ENCODE peak calls at places on chromosomes 5 and 9, in six cellular contexts. V, X, M, L, W and A are unnamed samples.

GRCh38 chr5:20286512-20286911 is 298.5 kb upstream of the CDH18 start:
- DNase-seq in V (no peak), X (no peak), M (peak; percentile 58), L (no peak), W (no peak), A (peak; percentile 22)

GRCh38 chr9:129714393-129715051 is 38.3 kb downstream of the PTGES start:
- DNase-seq in V (no peak), X (no peak), M (no peak), L (no peak), W (no peak), A (no peak)

GRCh38 chr9:81826541-81826906 is 101.7 kb upstream of the SPATA31D4 start:
- DNase-seq in V (no peak), X (no peak), M (peak; percentile 35), L (no peak), W (no peak), A (no peak)

GRCh38 chr9:89746385-89747116 is 141.7 kb downstream of the GADD45G start:
- DNase-seq in V (no peak), X (no peak), M (no peak), L (no peak), W (no peak), A (no peak)

GRCh38 chr9:30774326-30774725 is 1610.1 kb upstream of the ACO1 start:
- DNase-seq in V (no peak), X (peak; percentile 16), M (no peak), L (no peak), W (peak; percentile 28), A (no peak)

GRCh38 chr5:17305964-17306725 is 88.7 kb downstream of the BASP1 start:
- DNase-seq in V (no peak), X (peak; percentile 49), M (peak; percentile 84), L (no peak), W (peak; percentile 9), A (peak; percentile 99)

GRCh38 chr9:108417726-108418125 is 438.1 kb downstream of the ACTL7B start:
- DNase-seq in V (no peak), X (no peak), M (no peak), L (no peak), W (no peak), A (no peak)

GRCh38 chr5:151679421-151680155 is 7.1 kb downstream of the SPARC start:
- DNase-seq in V (no peak), X (no peak), M (no peak), L (no peak), W (no peak), A (no peak)

GRCh38 chr5:159764283-159764927 is 151.9 kb upstream of the ADRA1B start:
- DNase-seq in V (no peak), X (no peak), M (peak; percentile 94), L (no peak), W (no peak), A (no peak)

GRCh38 chr5:77292026-77292757 is 81.7 kb downstream of the PDE8B start:
- DNase-seq in V (no peak), X (no peak), M (peak; percentile 68), L (no peak), W (no peak), A (no peak)

GRCh38 chr5:62824936-62825335 is 246.3 kb downstream of the LRRC70 start:
- DNase-seq in V (no peak), X (no peak), M (no peak), L (no peak), W (no peak), A (no peak)

GRCh38 chr5:62829241-62829986 is 250.8 kb downstream of the LRRC70 start:
- DNase-seq in V (no peak), X (no peak), M (no peak), L (no peak), W (no peak), A (no peak)

GRCh38 chr5:62825623-62826220 is 247.1 kb downstream of the LRRC70 start:
- DNase-seq in V (no peak), X (no peak), M (no peak), L (no peak), W (no peak), A (no peak)

GRCh38 chr5:62828757-62829156 is 250.1 kb downstream of the LRRC70 start:
- DNase-seq in V (no peak), X (no peak), M (no peak), L (no peak), W (no peak), A (no peak)
- TF ChIP-seq BHLHE40 in V (no peak), X (no peak), M (no peak), L (no peak), W (no peak), A (no peak)

DNA sequence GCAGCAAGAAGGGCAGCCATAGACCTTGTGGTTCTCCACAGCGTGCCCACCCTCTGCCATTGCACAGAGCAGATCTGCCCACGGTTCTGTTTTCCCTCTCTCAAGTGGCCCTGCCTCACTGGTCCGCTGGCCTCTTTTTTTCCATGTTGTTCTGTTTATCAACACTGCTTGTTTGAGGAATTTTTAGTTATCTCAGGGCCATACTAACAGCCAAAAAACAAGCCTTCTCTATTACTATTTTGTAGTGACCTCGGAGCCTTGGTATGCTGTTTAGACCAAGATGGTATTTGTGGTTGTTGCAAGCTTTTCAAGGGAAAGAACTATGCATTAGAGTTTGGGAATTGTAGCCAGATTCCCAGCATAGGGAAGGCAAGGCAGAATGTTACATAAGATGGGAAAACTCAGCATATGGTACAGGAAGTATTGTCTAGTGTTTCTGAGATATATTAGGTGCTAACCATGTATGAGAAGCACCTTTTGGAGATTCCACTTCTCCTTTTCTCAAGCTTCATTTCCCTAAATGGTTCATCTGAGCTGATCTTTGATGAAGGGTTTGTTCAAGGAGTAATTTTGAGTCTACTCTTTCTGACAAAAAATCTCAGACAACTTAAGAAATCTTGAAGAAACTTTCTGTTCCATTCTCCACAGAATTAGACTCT is 54.3 kb downstream of the NUP214 start:
- DNase-seq in V (peak; percentile 28), X (no peak), M (peak; percentile 95), L (no peak), W (no peak), A (no peak)
- TF ChIP-seq BHLHE40 in V (no peak), X (no peak), M (no peak), L (no peak), W (no peak), A (no peak)

DNA sequence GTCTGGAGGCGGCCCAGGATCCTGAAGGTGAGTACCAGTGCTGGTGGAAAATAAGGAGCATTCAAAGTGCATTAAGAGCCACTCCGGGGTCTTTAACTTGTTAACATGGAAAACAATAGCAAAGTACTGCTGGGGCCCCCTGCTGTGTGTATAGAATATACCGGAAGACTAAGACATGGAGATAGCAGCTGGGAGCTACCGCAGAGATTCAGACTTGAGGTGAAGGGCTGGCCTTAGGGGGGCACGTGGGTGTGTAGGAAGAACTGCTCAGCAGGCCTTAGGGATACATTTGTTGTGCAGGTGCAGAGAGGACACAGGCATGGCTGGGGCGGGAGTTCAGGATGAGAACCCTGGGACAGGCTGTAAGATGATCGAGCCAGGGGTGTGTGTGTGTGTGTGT is 1.2 kb upstream of the DMRT1 start:
- DNase-seq in V (no peak), X (no peak), M (no peak), L (no peak), W (no peak), A (no peak)
- TF ChIP-seq BHLHE40 in V (no peak), X (no peak), M (no peak), L (no peak), W (no peak), A (no peak)

GRCh38 chr5:141298376-141298775 is 5.5 kb downstream of the SLC25A2 start:
- DNase-seq in V (no peak), X (no peak), M (no peak), L (no peak), W (no peak), A (no peak)
- TF ChIP-seq BHLHE40 in V (no peak), X (no peak), M (no peak), L (no peak), W (no peak), A (no peak)

GRCh38 chr5:50856720-50857119 is 190.3 kb downstream of the PARP8 start:
- DNase-seq in V (peak; percentile 20), X (no peak), M (no peak), L (no peak), W (no peak), A (no peak)
- TF ChIP-seq BHLHE40 in V (peak; percentile 10), X (no peak), M (no peak), L (no peak), W (no peak), A (no peak)

GRCh38 chr9:93636172-93636661 is 59.8 kb downstream of the PHF2 start:
- DNase-seq in V (no peak), X (no peak), M (no peak), L (no peak), W (no peak), A (no peak)
- TF ChIP-seq BHLHE40 in V (no peak), X (no peak), M (no peak), L (no peak), W (no peak), A (no peak)

GRCh38 chr5:10140195-10140973 is 109.3 kb downstream of the ATPSCKMT start:
- DNase-seq in V (no peak), X (no peak), M (peak; percentile 7), L (no peak), W (peak; percentile 35), A (peak; percentile 25)
- TF ChIP-seq BHLHE40 in V (no peak), X (no peak), M (no peak), L (no peak), W (no peak), A (no peak)

DNA sequence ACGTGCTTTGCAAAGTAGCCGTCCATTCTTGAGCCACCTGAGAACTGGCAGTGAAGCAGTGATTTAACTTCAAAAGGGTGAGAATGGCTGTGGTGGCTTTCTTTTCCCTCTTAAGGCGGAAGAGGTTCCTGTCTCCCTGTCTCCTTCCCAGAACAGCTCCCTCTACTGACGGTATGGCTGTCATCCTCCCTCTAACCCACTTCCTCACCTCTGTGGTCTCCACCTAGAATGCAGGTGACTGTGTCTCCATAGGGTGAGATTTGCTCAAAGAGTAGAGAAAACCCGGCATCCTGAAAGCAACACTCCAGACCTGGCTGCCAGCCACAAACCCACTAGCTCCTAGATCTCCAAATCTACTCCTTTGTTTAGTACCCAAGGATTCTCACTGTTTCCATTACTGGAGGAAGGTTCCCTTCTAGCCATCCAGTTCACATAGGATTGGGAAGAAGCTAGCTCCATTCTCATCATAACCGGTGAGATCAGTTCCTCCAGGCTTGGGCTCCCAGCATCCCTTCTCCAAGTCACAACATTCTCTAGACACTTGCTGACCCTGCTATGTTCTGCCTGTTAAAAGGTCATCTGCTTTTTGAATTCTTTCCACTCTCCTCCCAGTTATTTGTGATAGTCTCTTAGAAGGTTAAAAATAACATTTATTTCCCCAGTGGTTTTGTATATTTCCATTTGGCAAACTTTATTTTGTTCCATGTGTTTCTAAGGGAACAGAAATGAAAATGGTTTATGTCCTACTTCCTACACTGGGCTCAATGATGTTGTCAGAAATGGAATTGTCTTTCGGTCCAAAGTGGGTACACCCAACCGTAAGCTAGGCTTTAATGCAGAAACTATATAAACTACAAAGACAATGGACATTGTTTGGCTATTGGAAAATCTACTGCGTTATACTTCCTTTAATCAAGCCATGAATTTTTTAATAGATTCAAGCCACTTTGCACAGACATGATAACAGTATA is 269.4 kb downstream of the CWC27 start:
- DNase-seq in V (no peak), X (peak; percentile 59), M (no peak), L (peak; percentile 34), W (peak; percentile 39), A (peak; percentile 62)
- TF ChIP-seq BHLHE40 in V (no peak), X (no peak), M (no peak), L (no peak), W (no peak), A (no peak)

DNA sequence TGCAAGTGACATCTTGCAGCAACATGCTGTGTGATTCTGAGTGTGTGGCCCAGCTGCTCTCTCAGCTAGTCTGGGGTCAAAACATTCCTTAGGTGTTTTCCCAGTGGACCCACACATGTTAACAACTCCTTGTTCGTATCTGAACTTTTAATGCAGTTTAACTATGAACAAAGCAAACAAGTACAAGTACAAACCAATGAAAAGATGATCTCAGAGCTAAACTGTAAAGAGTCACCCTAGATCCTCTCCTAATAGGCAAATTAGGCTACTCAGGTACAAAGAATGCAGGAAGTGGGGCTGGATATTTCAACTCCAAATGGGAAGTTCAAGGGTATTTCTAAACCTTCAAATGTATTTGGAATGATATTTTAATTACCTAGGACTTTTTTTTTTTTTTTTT is 108.4 kb downstream of the ENTREP1 start:
- DNase-seq in V (no peak), X (no peak), M (peak; percentile 53), L (no peak), W (no peak), A (no peak)
- TF ChIP-seq BHLHE40 in V (no peak), X (no peak), M (no peak), L (no peak), W (no peak), A (no peak)